ENCODE peak calls at places on chromosomes 3 and 15, in nine cellular contexts. One of them, this sample, is unnamed.

GRCh38 chr3:71121429-71122167 is 461.9 kb downstream of the FOXP1 start:
- DNase-seq in heart left ventricle: no peak
- DNase-seq in adrenal gland: no peak
- DNase-seq in cardiac fibroblast: peak
- DNase-seq in body of pancreas: no peak
- DNase-seq in neural progenitor cell: no peak
- DNase-seq in HL-60: no peak
- DNase-seq in progenitor cell of endocrine pancreas: no peak
- DNase-seq in GM20000: no peak
- DNase-seq in this sample: no peak

GRCh38 chr3:72068621-72069020 is 283.7 kb upstream of the PROK2 start:
- DNase-seq in heart left ventricle: no peak
- DNase-seq in adrenal gland: no peak
- DNase-seq in cardiac fibroblast: peak
- DNase-seq in body of pancreas: no peak
- DNase-seq in neural progenitor cell: no peak
- DNase-seq in HL-60: no peak
- DNase-seq in progenitor cell of endocrine pancreas: no peak
- DNase-seq in GM20000: no peak
- DNase-seq in this sample: no peak

GRCh38 chr3:178465260-178466180 is 70.7 kb upstream of the KCNMB2 start:
- DNase-seq in heart left ventricle: no peak
- DNase-seq in adrenal gland: no peak
- DNase-seq in cardiac fibroblast: no peak
- DNase-seq in body of pancreas: no peak
- DNase-seq in neural progenitor cell: no peak
- DNase-seq in HL-60: no peak
- DNase-seq in progenitor cell of endocrine pancreas: no peak
- DNase-seq in GM20000: no peak
- DNase-seq in this sample: no peak

GRCh38 chr3:29764603-29765254 is 483.9 kb downstream of the RBMS3 start:
- DNase-seq in heart left ventricle: peak
- DNase-seq in adrenal gland: no peak
- DNase-seq in cardiac fibroblast: peak
- DNase-seq in body of pancreas: no peak
- DNase-seq in neural progenitor cell: no peak
- DNase-seq in HL-60: no peak
- DNase-seq in progenitor cell of endocrine pancreas: no peak
- DNase-seq in GM20000: no peak
- DNase-seq in this sample: no peak

GRCh38 chr15:90412356-90413194 is 24.5 kb downstream of the IQGAP1 start:
- DNase-seq in heart left ventricle: peak
- DNase-seq in adrenal gland: no peak
- DNase-seq in cardiac fibroblast: peak
- DNase-seq in body of pancreas: peak
- DNase-seq in neural progenitor cell: no peak
- DNase-seq in HL-60: no peak
- DNase-seq in progenitor cell of endocrine pancreas: no peak
- DNase-seq in GM20000: peak
- DNase-seq in this sample: peak

GRCh38 chr3:16071246-16071645 is 103.2 kb upstream of the GALNT15 start:
- DNase-seq in heart left ventricle: no peak
- DNase-seq in adrenal gland: no peak
- DNase-seq in cardiac fibroblast: no peak
- DNase-seq in body of pancreas: no peak
- DNase-seq in neural progenitor cell: no peak
- DNase-seq in HL-60: no peak
- DNase-seq in progenitor cell of endocrine pancreas: no peak
- DNase-seq in GM20000: no peak
- DNase-seq in this sample: no peak

GRCh38 chr15:74396445-74397238 is 29.2 kb upstream of the CYP11A1 start:
- DNase-seq in heart left ventricle: no peak
- DNase-seq in adrenal gland: no peak
- DNase-seq in cardiac fibroblast: peak
- DNase-seq in body of pancreas: no peak
- DNase-seq in neural progenitor cell: no peak
- DNase-seq in HL-60: no peak
- DNase-seq in progenitor cell of endocrine pancreas: no peak
- DNase-seq in GM20000: peak
- DNase-seq in this sample: peak

GRCh38 chr3:170363471-170363994 is 6.0 kb downstream of the SKIL start:
- DNase-seq in heart left ventricle: no peak
- DNase-seq in adrenal gland: no peak
- DNase-seq in cardiac fibroblast: no peak
- DNase-seq in body of pancreas: no peak
- DNase-seq in neural progenitor cell: no peak
- DNase-seq in HL-60: no peak
- DNase-seq in progenitor cell of endocrine pancreas: no peak
- DNase-seq in GM20000: no peak
- DNase-seq in this sample: no peak

GRCh38 chr15:41925209-41925608 is 31.4 kb upstream of the SPTBN5 start:
- DNase-seq in heart left ventricle: no peak
- DNase-seq in adrenal gland: no peak
- DNase-seq in cardiac fibroblast: no peak
- DNase-seq in body of pancreas: no peak
- DNase-seq in neural progenitor cell: no peak
- DNase-seq in HL-60: no peak
- DNase-seq in progenitor cell of endocrine pancreas: no peak
- DNase-seq in GM20000: no peak
- DNase-seq in this sample: no peak

GRCh38 chr15:89209057-89209456 is 12.3 kb downstream of the RLBP1 start:
- DNase-seq in heart left ventricle: no peak
- DNase-seq in adrenal gland: no peak
- DNase-seq in cardiac fibroblast: no peak
- DNase-seq in body of pancreas: no peak
- DNase-seq in neural progenitor cell: no peak
- DNase-seq in HL-60: no peak
- DNase-seq in progenitor cell of endocrine pancreas: no peak
- DNase-seq in GM20000: no peak
- DNase-seq in this sample: no peak

GRCh38 chr3:105066106-105066839 is 300.4 kb upstream of the ALCAM start:
- DNase-seq in heart left ventricle: no peak
- DNase-seq in adrenal gland: no peak
- DNase-seq in cardiac fibroblast: no peak
- DNase-seq in body of pancreas: no peak
- DNase-seq in neural progenitor cell: no peak
- DNase-seq in HL-60: no peak
- DNase-seq in progenitor cell of endocrine pancreas: no peak
- DNase-seq in GM20000: no peak
- DNase-seq in this sample: no peak
- TF ChIP-seq CTCF in heart left ventricle: no peak
- TF ChIP-seq CTCF in adrenal gland: no peak
- TF ChIP-seq CTCF in cardiac fibroblast: no peak
- TF ChIP-seq CTCF in body of pancreas: no peak
- TF ChIP-seq CTCF in neural progenitor cell: no peak
- TF ChIP-seq CTCF in HL-60: no peak
- TF ChIP-seq CTCF in progenitor cell of endocrine pancreas: no peak
- TF ChIP-seq CTCF in GM20000: no peak
- TF ChIP-seq CTCF in this sample: no peak

GRCh38 chr15:51830279-51830806 is 890 bp downstream of the TMOD3 start:
- DNase-seq in heart left ventricle: peak
- DNase-seq in adrenal gland: no peak
- DNase-seq in cardiac fibroblast: peak
- DNase-seq in body of pancreas: no peak
- DNase-seq in neural progenitor cell: no peak
- DNase-seq in HL-60: no peak
- DNase-seq in progenitor cell of endocrine pancreas: no peak
- DNase-seq in GM20000: peak
- DNase-seq in this sample: peak

GRCh38 chr15:51825701-51826100 is 3.8 kb upstream of the TMOD3 start:
- DNase-seq in heart left ventricle: no peak
- DNase-seq in adrenal gland: no peak
- DNase-seq in cardiac fibroblast: no peak
- DNase-seq in body of pancreas: no peak
- DNase-seq in neural progenitor cell: no peak
- DNase-seq in HL-60: no peak
- DNase-seq in progenitor cell of endocrine pancreas: no peak
- DNase-seq in GM20000: no peak
- DNase-seq in this sample: no peak

GRCh38 chr15:51833782-51834181 is 4.3 kb downstream of the TMOD3 start:
- DNase-seq in heart left ventricle: no peak
- DNase-seq in adrenal gland: no peak
- DNase-seq in cardiac fibroblast: no peak
- DNase-seq in body of pancreas: no peak
- DNase-seq in neural progenitor cell: no peak
- DNase-seq in HL-60: no peak
- DNase-seq in progenitor cell of endocrine pancreas: no peak
- DNase-seq in GM20000: no peak
- DNase-seq in this sample: no peak

GRCh38 chr15:51828621-51829359 is 663 bp upstream of the TMOD3 start:
- DNase-seq in heart left ventricle: no peak
- DNase-seq in adrenal gland: no peak
- DNase-seq in cardiac fibroblast: no peak
- DNase-seq in body of pancreas: no peak
- DNase-seq in neural progenitor cell: no peak
- DNase-seq in HL-60: no peak
- DNase-seq in progenitor cell of endocrine pancreas: no peak
- DNase-seq in GM20000: no peak
- DNase-seq in this sample: peak

DNA sequence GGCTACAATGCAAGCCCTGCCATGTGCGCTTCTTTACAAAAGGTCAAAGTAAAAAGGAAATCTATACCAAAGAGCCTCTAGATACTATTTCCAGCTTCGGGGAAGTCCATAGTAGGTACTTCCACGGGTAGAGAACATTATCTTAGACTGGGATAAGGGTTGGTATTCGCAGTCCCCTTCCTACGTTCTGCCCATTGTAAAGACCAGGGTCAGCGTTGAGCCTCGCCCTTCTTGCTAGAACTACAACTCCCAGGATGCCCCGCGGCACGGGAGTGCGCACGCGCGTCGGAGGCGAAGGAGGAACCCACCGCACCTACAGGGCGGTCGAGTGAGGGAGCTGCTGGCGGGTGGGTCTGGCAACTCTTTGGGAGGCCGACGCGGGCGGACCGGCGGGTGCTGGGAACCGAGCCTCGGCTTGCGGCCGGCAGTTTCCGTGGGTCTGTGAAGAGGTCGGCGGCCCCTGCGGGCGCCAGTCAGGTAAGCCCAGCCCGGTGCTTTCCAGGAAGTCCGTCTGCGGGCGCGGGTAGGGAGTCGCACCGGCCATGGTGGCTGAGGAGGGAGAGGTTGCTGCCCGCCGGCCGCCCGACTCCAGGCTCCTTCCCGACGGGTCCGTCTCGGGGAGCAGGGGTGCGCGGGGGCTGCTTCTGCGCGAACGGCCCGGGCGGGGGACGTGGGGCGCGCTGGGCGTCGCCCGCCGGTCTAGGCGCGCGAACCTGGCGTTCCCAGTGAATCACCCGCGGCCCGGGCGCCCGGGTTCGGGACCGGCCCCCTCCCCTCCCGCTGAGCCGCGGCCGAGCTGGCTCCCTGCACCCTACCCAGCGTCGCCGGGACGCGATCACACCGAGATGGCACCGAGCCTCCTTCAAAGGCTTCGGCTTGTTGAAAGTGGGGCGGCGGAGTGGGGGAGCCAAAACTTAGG is at the start of gene TMOD3:
- DNase-seq in heart left ventricle: peak
- DNase-seq in adrenal gland: peak
- DNase-seq in cardiac fibroblast: peak
- DNase-seq in body of pancreas: peak
- DNase-seq in neural progenitor cell: peak
- DNase-seq in HL-60: peak
- DNase-seq in progenitor cell of endocrine pancreas: peak
- DNase-seq in GM20000: peak
- DNase-seq in this sample: peak
- TF ChIP-seq CTCF in heart left ventricle: no peak
- TF ChIP-seq CTCF in adrenal gland: no peak
- TF ChIP-seq CTCF in cardiac fibroblast: no peak
- TF ChIP-seq CTCF in body of pancreas: no peak
- TF ChIP-seq CTCF in neural progenitor cell: no peak
- TF ChIP-seq CTCF in HL-60: no peak
- TF ChIP-seq CTCF in progenitor cell of endocrine pancreas: no peak
- TF ChIP-seq CTCF in GM20000: no peak
- TF ChIP-seq CTCF in this sample: no peak

GRCh38 chr3:45929042-45929679 is 14.1 kb upstream of the CXCR6 start:
- DNase-seq in heart left ventricle: no peak
- DNase-seq in adrenal gland: peak
- DNase-seq in cardiac fibroblast: peak
- DNase-seq in body of pancreas: no peak
- DNase-seq in neural progenitor cell: peak
- DNase-seq in HL-60: no peak
- DNase-seq in progenitor cell of endocrine pancreas: peak
- DNase-seq in GM20000: peak
- DNase-seq in this sample: peak
- TF ChIP-seq CTCF in heart left ventricle: peak
- TF ChIP-seq CTCF in adrenal gland: peak
- TF ChIP-seq CTCF in cardiac fibroblast: peak
- TF ChIP-seq CTCF in body of pancreas: peak
- TF ChIP-seq CTCF in neural progenitor cell: peak
- TF ChIP-seq CTCF in HL-60: peak
- TF ChIP-seq CTCF in progenitor cell of endocrine pancreas: peak
- TF ChIP-seq CTCF in GM20000: peak
- TF ChIP-seq CTCF in this sample: peak

GRCh38 chr3:191333481-191333880 is 3.2 kb upstream of the UTS2B start:
- DNase-seq in heart left ventricle: no peak
- DNase-seq in adrenal gland: no peak
- DNase-seq in cardiac fibroblast: no peak
- DNase-seq in body of pancreas: no peak
- DNase-seq in neural progenitor cell: no peak
- DNase-seq in HL-60: no peak
- DNase-seq in progenitor cell of endocrine pancreas: no peak
- DNase-seq in GM20000: no peak
- DNase-seq in this sample: no peak

GRCh38 chr3:191334359-191334893 is 4.1 kb upstream of the UTS2B start:
- DNase-seq in heart left ventricle: no peak
- DNase-seq in adrenal gland: no peak
- DNase-seq in cardiac fibroblast: no peak
- DNase-seq in body of pancreas: no peak
- DNase-seq in neural progenitor cell: no peak
- DNase-seq in HL-60: no peak
- DNase-seq in progenitor cell of endocrine pancreas: no peak
- DNase-seq in GM20000: no peak
- DNase-seq in this sample: no peak

GRCh38 chr3:191339313-191339917 is 9.1 kb upstream of the UTS2B start:
- DNase-seq in heart left ventricle: no peak
- DNase-seq in adrenal gland: no peak
- DNase-seq in cardiac fibroblast: no peak
- DNase-seq in body of pancreas: no peak
- DNase-seq in neural progenitor cell: no peak
- DNase-seq in HL-60: no peak
- DNase-seq in progenitor cell of endocrine pancreas: no peak
- DNase-seq in GM20000: no peak
- DNase-seq in this sample: no peak

GRCh38 chr3:191338177-191338488 is 7.8 kb upstream of the UTS2B start:
- DNase-seq in heart left ventricle: no peak
- DNase-seq in adrenal gland: no peak
- DNase-seq in cardiac fibroblast: no peak
- DNase-seq in body of pancreas: no peak
- DNase-seq in neural progenitor cell: no peak
- DNase-seq in HL-60: no peak
- DNase-seq in progenitor cell of endocrine pancreas: no peak
- DNase-seq in GM20000: no peak
- DNase-seq in this sample: no peak

DNA sequence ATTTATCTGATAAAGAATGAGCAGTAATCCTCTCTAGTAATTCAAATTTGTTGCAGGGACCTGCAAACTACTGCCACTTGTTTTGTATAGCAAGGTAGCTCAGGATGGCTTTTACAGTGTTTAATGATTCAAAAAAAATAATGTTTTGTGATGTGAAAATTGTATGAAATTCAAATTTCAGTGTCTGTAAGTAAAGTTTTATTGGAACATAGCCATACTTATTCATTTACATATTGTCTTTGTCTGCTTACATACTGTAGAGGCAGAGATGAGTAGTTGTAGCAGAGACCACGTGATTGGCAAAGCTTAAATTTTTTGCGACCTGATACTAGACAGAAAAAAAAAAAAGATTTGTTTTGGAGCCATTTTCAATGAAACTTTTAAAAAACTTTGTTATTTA is 6.5 kb upstream of the UTS2B start:
- DNase-seq in heart left ventricle: no peak
- DNase-seq in adrenal gland: no peak
- DNase-seq in cardiac fibroblast: no peak
- DNase-seq in body of pancreas: no peak
- DNase-seq in neural progenitor cell: no peak
- DNase-seq in HL-60: no peak
- DNase-seq in progenitor cell of endocrine pancreas: no peak
- DNase-seq in GM20000: no peak
- DNase-seq in this sample: no peak
- TF ChIP-seq CTCF in heart left ventricle: no peak
- TF ChIP-seq CTCF in adrenal gland: no peak
- TF ChIP-seq CTCF in cardiac fibroblast: no peak
- TF ChIP-seq CTCF in body of pancreas: no peak
- TF ChIP-seq CTCF in neural progenitor cell: no peak
- TF ChIP-seq CTCF in HL-60: no peak
- TF ChIP-seq CTCF in progenitor cell of endocrine pancreas: no peak
- TF ChIP-seq CTCF in GM20000: no peak
- TF ChIP-seq CTCF in this sample: no peak

This sample was measured in GM10248.